ENCODE peak calls at places on chromosomes 4 and X, in six cellular contexts. D is IMR-90, I is sigmoid colon, V is ovary, Q is suprapubic skin, B is lower leg skin. R is an unnamed sample.
A peak's percentile ranks its signal among the peaks of the same experiment; 100 is the strongest.

GRCh38 chrX:80879916-80880315 is 70.2 kb upstream of the BRWD3 start:
- DNase-seq in Q (no peak), D (peak; percentile 5), V (no peak), B (no peak), I (no peak), R (no peak)

GRCh38 chr4:78058591-78059523 is 1.7 kb downstream of the FRAS1 start:
- DNase-seq in I (peak; percentile 77), D (no peak), Q (peak; percentile 80), B (peak; percentile 26), V (peak; percentile 19), R (peak; percentile 31)

GRCh38 chr4:40856836-40857362 is 107.1 kb downstream of the NSUN7 start:
- DNase-seq in B (peak; percentile 20), D (peak; percentile 38), V (peak; percentile 72), Q (no peak), I (peak; percentile 77), R (peak; percentile 86)

GRCh38 chr4:56981795-56982201 is 3.1 kb downstream of the POLR2B start:
- DNase-seq in V (no peak), B (no peak), D (peak; percentile 69), Q (no peak), I (no peak), R (no peak)

GRCh38 chr4:3529363-3529762 is 2.9 kb downstream of the LRPAP1 start:
- DNase-seq in Q (no peak), V (no peak), B (no peak), I (peak; percentile 67), D (no peak), R (no peak)

GRCh38 chrX:10197597-10198210 is 40.9 kb downstream of the CLCN4 start:
- DNase-seq in I (no peak), D (no peak), V (no peak), B (no peak), Q (no peak), R (no peak)

GRCh38 chrX:110268395-110268794 is 49.5 kb downstream of the AMMECR1 start:
- DNase-seq in B (no peak), D (no peak), I (no peak), V (no peak), Q (no peak), R (no peak)

GRCh38 chrX:153414838-153415552 is 3.7 kb downstream of the ZFP92 start:
- DNase-seq in B (no peak), I (no peak), V (no peak), D (no peak), Q (no peak), R (no peak)

GRCh38 chrX:72540318-72540717 is 32.3 kb downstream of the HDAC8 start:
- DNase-seq in V (no peak), B (no peak), I (no peak), Q (no peak), D (peak; percentile 58), R (no peak)

GRCh38 chr4:45099471-45099870 is 373.1 kb upstream of the GNPDA2 start:
- DNase-seq in V (no peak), B (no peak), D (no peak), Q (no peak), I (no peak), R (no peak)

GRCh38 chrX:152819271-152819670 is 11.3 kb downstream of the CETN2 start:
- DNase-seq in B (no peak), V (no peak), I (no peak), D (peak; percentile 31), Q (no peak), R (no peak)

GRCh38 chr4:69115851-69116213 is 19.6 kb downstream of the UGT2B7 start:
- DNase-seq in I (no peak), Q (no peak), D (no peak), V (no peak), B (no peak), R (no peak)

GRCh38 chr4:102299708-102300107 is 45.6 kb downstream of the SLC39A8 start:
- DNase-seq in B (peak; percentile 23), I (no peak), V (peak; percentile 28), Q (no peak), D (peak; percentile 11), R (peak; percentile 34)

GRCh38 chrX:55264816-55265215 is at the start of gene PAGE3:
- DNase-seq in D (no peak), I (no peak), V (no peak), B (no peak), Q (no peak), R (peak; percentile 15)
- H3K4me3 ChIP-seq in D (no peak within 1 kb of the TSS), I (no peak within 1 kb of the TSS), V (no peak within 1 kb of the TSS), B (no peak within 1 kb of the TSS), Q (no peak within 1 kb of the TSS), R (no peak within 1 kb of the TSS)

DNA sequence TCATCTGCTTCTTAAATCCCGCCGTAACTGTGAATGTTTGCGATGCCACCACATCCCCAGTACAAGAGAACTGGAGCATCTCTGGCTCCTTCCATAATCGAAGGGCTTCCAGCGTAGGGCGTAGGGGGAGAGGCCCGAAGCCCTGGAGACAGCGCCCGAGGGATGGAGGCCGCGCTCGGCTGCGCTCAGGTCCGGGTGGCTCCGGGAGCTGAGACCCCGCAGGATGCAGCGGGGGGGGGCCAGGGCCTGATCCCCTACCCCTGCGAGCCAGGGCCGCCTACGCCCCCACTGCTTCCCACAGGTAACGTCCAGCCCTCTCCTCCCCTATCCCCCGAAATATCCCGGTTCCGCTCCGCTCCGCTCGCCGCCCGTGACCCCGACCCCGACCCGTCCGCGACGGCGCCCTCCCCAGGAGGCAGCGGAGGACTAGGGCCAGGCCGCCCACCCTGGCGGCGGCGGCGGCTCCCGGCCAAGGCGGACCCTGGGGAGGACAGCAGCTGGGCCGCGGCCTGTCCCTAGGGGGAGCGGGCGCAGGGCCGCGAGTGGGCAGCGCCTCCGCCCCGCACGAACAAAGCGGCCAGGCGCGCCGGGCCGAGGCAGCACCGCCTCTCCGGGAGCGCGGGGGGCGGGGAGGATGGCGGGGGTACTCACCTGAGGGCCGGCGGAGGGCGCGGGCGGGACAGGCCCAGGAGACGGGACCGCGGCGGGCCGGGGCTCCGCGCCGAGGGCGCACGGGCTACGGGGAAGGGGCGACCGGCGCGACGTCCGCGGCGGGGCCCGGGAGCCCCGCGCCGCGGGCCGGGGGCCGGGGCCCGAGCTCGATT is 720 bp downstream of the WDFY3 start:
- DNase-seq in V (peak; percentile 49), B (no peak), D (peak; percentile 17), Q (peak; percentile 79), I (peak; percentile 67), R (peak; percentile 50)
- TF ChIP-seq CTCF in V (no peak), B (no peak), D (peak; percentile 20), Q (no peak), I (no peak), R (no peak)

GRCh38 chr4:99946346-99947189 is at the start of gene DNAJB14:
- DNase-seq in I (peak; percentile 87), V (peak; percentile 61), D (peak; percentile 69), B (peak; percentile 60), Q (peak; percentile 83), R (peak; percentile 66)

GRCh38 chr4:99947608-99948007 is 1.2 kb upstream of the DNAJB14 start:
- DNase-seq in V (no peak), I (no peak), B (no peak), Q (no peak), D (no peak), R (no peak)

GRCh38 chr4:99943904-99944437 is 2.4 kb downstream of the DNAJB14 start:
- DNase-seq in B (no peak), V (no peak), Q (no peak), I (no peak), D (no peak), R (no peak)

GRCh38 chr4:99947190-99947578 is 766 bp upstream of the DNAJB14 start:
- DNase-seq in I (no peak), D (no peak), V (no peak), B (no peak), Q (no peak), R (no peak)

DNA sequence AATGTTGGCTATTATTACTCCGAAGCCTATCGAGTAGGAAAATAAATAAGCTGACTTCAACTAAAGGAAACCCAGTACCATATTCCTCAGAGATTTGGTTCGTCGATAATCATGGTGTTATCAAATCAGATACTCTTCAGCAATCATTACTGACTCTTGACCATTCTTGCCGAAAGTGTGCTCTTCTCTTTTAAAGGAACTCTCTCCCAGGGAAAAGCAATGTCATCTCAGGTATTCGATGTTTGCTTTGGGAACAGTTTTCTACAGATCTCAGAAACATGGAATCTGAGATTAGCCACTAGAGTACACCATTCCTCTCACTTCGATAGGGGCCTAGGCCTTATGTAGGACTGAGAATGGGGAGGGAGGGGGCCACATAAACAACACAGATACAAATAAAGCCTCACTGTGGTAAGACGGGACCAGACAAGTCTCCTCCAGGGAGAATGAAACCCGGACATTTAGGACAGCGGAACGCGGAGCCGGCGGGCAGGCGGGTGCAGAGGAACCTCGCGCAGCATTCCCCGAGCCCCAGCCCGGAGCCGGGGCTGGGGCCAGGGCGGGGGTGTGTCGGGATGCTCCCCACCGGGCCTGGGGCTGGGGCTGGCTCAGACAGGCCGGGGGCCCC is 586 bp downstream of the DNAJB14 start:
- DNase-seq in V (no peak), Q (no peak), I (peak; percentile 66), D (peak; percentile 21), B (no peak), R (no peak)
- TF ChIP-seq POLR2A in V (no peak), Q (no peak), I (no peak), D (no peak), B (no peak), R (no peak)

GRCh38 chrX:100447563-100448397 is 37.7 kb upstream of the PCDH19 start:
- DNase-seq in Q (no peak), D (peak; percentile 1), V (peak; percentile 57), I (no peak), B (peak; percentile 13), R (peak; percentile 53)
- H3K4me3 ChIP-seq in Q (no peak overlapping the region), D (no peak overlapping the region), V (no peak overlapping the region), I (no peak overlapping the region), B (no peak overlapping the region), R (no peak overlapping the region)

R was measured in testis.